ENCODE peak calls at places on chromosomes 11 and 22, in five cellular contexts. J is cerebellar cortex, O is fibroblast of pulmonary artery, B is posterior vena cava, Q is astrocyte of the spinal cord. Z is an unnamed sample.

GRCh38 chr11:46718155-46719019 is 626 bp upstream of the F2 start:
- DNase-seq in J (no peak), O (peak), B (no peak), Q (no peak), Z (no peak)

GRCh38 chr11:13983081-13983751 is 20.7 kb downstream of the SPON1 start:
- DNase-seq in J (no peak), O (no peak), B (peak), Q (peak), Z (no peak)

GRCh38 chr11:22703561-22703960 is 37.1 kb downstream of the GAS2 start:
- DNase-seq in J (no peak), O (peak), B (no peak), Q (peak), Z (no peak)

GRCh38 chr11:86116386-86116726 is 47.5 kb upstream of the PICALM start:
- DNase-seq in J (no peak), O (peak), B (no peak), Q (peak), Z (no peak)

GRCh38 chr22:35966314-35967045 is 62.1 kb downstream of the RBFOX2 start:
- DNase-seq in J (no peak), O (no peak), B (no peak), Q (no peak), Z (no peak)

GRCh38 chr11:88421530-88421929 is 84.0 kb upstream of the CTSC start:
- DNase-seq in J (no peak), O (peak), B (no peak), Q (no peak), Z (no peak)

GRCh38 chr22:37043828-37044538 is 7.6 kb upstream of the KCTD17 start:
- DNase-seq in J (no peak), O (peak), B (no peak), Q (no peak), Z (no peak)

GRCh38 chr11:86196924-86197323 is 47.6 kb upstream of the EED start:
- DNase-seq in J (no peak), O (no peak), B (no peak), Q (no peak), Z (no peak)

GRCh38 chr22:28582806-28583205 is 96.8 kb downstream of the TTC28 start:
- DNase-seq in J (no peak), O (peak), B (no peak), Q (peak), Z (no peak)

GRCh38 chr11:12066799-12067508 is 43.4 kb upstream of the MICAL2 start:
- DNase-seq in J (peak), O (peak), B (no peak), Q (peak), Z (no peak)

GRCh38 chr22:39417641-39418040 is 18.1 kb downstream of the TAB1 start:
- DNase-seq in J (no peak), O (no peak), B (peak), Q (no peak), Z (peak)

GRCh38 chr11:99271527-99271926 is 250.8 kb downstream of the CNTN5 start:
- DNase-seq in J (no peak), O (no peak), B (no peak), Q (no peak), Z (no peak)

Z was measured in chondrocyte.